ENCODE peak calls at places on chromosomes 7 and 10, in four cellular contexts. H, W, I and T are unnamed samples.

GRCh38 chr10:119726291-119727261 is 726 bp downstream of the INPP5F start:
- DNase-seq in W (no peak), I (peak), H (no peak), T (no peak)

GRCh38 chr7:35390146-35390545 is 136.2 kb upstream of the TBX20 start:
- DNase-seq in I (no peak), H (no peak), W (no peak), T (no peak)

GRCh38 chr10:93126484-93127052 is 52.9 kb downstream of the CYP26A1 start:
- DNase-seq in W (no peak), I (no peak), H (no peak), T (no peak)

GRCh38 chr7:134701272-134701671 is 54.6 kb downstream of the BPGM start:
- DNase-seq in W (peak), I (no peak), H (no peak), T (no peak)

GRCh38 chr7:89511900-89512299 is 642.4 kb upstream of the STEAP1 start:
- DNase-seq in H (no peak), I (no peak), W (no peak), T (no peak)

GRCh38 chr7:21923663-21924062 is 22.0 kb downstream of the CDCA7L start:
- DNase-seq in I (no peak), W (peak), H (no peak), T (no peak)

GRCh38 chr7:131836733-131837132 is 280.3 kb upstream of the PODXL start:
- DNase-seq in I (no peak), W (no peak), H (no peak), T (no peak)

GRCh38 chr10:133379152-133379800 is at the start of gene PAOX:
- DNase-seq in I (peak), H (peak), W (peak), T (peak)

GRCh38 chr7:44489955-44490350 is 505 bp downstream of the NUDCD3 start:
- DNase-seq in W (peak), H (peak), I (peak), T (peak)

GRCh38 chr10:17548162-17548561 is 69.0 kb downstream of the HACD1 start:
- DNase-seq in W (peak), I (no peak), H (no peak), T (no peak)

GRCh38 chr7:79880312-79880711 is 254.3 kb upstream of the GNAI1 start:
- DNase-seq in W (no peak), I (no peak), H (no peak), T (no peak)

GRCh38 chr7:114439581-114439980 is 25.0 kb downstream of the FOXP2 start:
- DNase-seq in W (no peak), I (no peak), H (no peak), T (no peak)

GRCh38 chr10:9510626-9511025 is 1456.1 kb downstream of the GATA3 start:
- DNase-seq in I (no peak), W (no peak), H (no peak), T (no peak)

GRCh38 chr10:103659674-103660363 is 166.3 kb downstream of the NEURL1 start:
- DNase-seq in H (peak), I (peak), W (peak), T (peak)

GRCh38 chr7:68063171-68063570 is 1066.5 kb downstream of the TYW1 start:
- DNase-seq in H (no peak), W (no peak), I (no peak), T (no peak)

GRCh38 chr10:102945449-102945848 is 27.4 kb downstream of the CNNM2 start:
- DNase-seq in I (no peak), H (no peak), W (no peak), T (no peak)

GRCh38 chr10:100927266-100927665 is 14.5 kb downstream of the SLF2 start:
- DNase-seq in I (no peak), W (no peak), H (no peak), T (no peak)

GRCh38 chr10:109429956-109430760 is 493.2 kb downstream of the XPNPEP1 start:
- DNase-seq in H (no peak), W (peak), I (no peak), T (no peak)

GRCh38 chr10:14565199-14565598 is 209.5 kb downstream of the FAM107B start:
- DNase-seq in H (no peak), W (no peak), I (no peak), T (no peak)

GRCh38 chr10:51867956-51868355 is 168.6 kb upstream of the CSTF2T start:
- DNase-seq in H (no peak), W (peak), I (no peak), T (no peak)

GRCh38 chr7:106260136-106260561 is 24.6 kb downstream of the NAMPT start:
- DNase-seq in H (no peak), W (no peak), I (no peak), T (no peak)